ENCODE peak calls at places on chromosome 9, in four cellular contexts. C is esophagus squamous epithelium, N is right lobe of liver, R is aorta. O is an unnamed sample.

GRCh38 chr9:36725777-36726356 is 153.2 kb downstream of the MELK start:
- DNase-seq in C (no peak), R (no peak), N (no peak), O (peak; percentile 84)

GRCh38 chr9:97431549-97432143 is 19.8 kb downstream of the TDRD7 start:
- DNase-seq in C (no peak), R (no peak), N (no peak), O (no peak)

GRCh38 chr9:96135071-96135825 is 166.7 kb downstream of the HSD17B3 start:
- DNase-seq in R (no peak), C (no peak), N (no peak), O (no peak)

GRCh38 chr9:91177661-91178280 is 183.9 kb downstream of the AUH start:
- DNase-seq in C (no peak), N (peak; percentile 44), R (no peak), O (peak; percentile 23)

GRCh38 chr9:131349522-131349880 is 44.4 kb upstream of the PRRC2B start:
- DNase-seq in C (no peak), N (no peak), R (no peak), O (peak; percentile 59)

GRCh38 chr9:12702160-12702758 is 9.1 kb downstream of the TYRP1 start:
- DNase-seq in C (no peak), R (no peak), N (peak; percentile 50), O (peak; percentile 83)

GRCh38 chr9:108271646-108272349 is 584.0 kb downstream of the ACTL7B start:
- DNase-seq in N (no peak), R (no peak), C (no peak), O (peak; percentile 75)

GRCh38 chr9:16062542-16063240 is 509.8 kb downstream of the CCDC171 start:
- DNase-seq in N (no peak), R (no peak), C (no peak), O (peak; percentile 28)

GRCh38 chr9:114487607-114488300 is 17.5 kb downstream of the WHRN start:
- DNase-seq in R (no peak), N (peak; percentile 69), C (no peak), O (peak; percentile 90)

GRCh38 chr9:83706703-83707517 is 848 bp downstream of the UBQLN1 start:
- DNase-seq in N (peak; percentile 60), R (peak; percentile 82), C (no peak), O (peak; percentile 89)

GRCh38 chr9:96008502-96009222 is 133.2 kb downstream of the ERCC6L2 start:
- DNase-seq in R (no peak), C (no peak), N (peak; percentile 82), O (no peak)

GRCh38 chr9:114733814-114734213 is 51.8 kb upstream of the TEX48 start:
- DNase-seq in R (no peak), C (no peak), N (no peak), O (no peak)

DNA sequence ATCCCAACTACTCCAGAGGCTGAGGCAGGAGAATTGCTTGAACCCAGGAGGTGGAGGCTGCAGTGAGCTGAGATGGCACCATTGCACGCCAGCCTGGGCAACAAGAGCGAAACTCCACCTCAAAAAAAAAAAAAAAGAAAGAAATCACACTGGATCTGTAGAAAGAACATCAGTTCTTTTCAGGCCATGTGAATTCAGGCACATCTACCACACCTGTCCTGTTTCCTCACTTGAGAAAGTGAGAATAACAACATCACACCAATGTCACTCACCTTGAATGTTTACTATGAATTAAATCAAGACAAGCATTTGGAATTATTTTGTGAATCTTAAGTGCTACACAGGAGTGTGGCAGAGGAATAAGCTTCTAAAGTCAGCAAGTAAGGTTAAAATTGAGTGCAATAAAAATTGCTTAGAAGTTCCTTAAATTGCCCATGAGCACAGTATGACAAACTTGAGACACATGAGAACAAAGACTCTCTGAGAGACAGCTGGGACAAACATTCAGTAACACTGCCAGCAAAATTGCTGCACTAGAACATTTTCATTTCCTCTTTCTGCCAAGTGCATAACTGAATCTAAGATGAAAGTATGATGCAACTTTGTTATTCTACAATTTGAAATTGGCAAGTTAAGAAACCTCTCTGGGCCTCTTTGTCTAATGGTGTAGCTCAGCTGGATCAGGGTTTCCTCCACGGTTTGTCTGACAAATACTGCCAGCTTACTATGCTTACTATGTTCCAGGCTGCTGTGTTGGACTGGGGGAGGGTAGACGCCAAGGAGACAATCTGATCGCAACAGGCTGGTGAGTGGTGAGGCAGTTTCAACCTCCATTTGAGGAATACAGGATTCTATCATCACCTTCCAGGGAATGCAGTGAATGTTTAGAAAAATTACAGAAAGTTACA is 1.9 kb upstream of the RIC1 start:
- DNase-seq in R (no peak), N (no peak), C (no peak), O (no peak)
- H3K4me1 ChIP-seq in R (peaks cover 2% of the 10 kb centered on the region), N (no peaks in the 10 kb centered on the region), C (peaks cover 59% of the 10 kb centered on the region), O (no peaks in the 10 kb centered on the region)

DNA sequence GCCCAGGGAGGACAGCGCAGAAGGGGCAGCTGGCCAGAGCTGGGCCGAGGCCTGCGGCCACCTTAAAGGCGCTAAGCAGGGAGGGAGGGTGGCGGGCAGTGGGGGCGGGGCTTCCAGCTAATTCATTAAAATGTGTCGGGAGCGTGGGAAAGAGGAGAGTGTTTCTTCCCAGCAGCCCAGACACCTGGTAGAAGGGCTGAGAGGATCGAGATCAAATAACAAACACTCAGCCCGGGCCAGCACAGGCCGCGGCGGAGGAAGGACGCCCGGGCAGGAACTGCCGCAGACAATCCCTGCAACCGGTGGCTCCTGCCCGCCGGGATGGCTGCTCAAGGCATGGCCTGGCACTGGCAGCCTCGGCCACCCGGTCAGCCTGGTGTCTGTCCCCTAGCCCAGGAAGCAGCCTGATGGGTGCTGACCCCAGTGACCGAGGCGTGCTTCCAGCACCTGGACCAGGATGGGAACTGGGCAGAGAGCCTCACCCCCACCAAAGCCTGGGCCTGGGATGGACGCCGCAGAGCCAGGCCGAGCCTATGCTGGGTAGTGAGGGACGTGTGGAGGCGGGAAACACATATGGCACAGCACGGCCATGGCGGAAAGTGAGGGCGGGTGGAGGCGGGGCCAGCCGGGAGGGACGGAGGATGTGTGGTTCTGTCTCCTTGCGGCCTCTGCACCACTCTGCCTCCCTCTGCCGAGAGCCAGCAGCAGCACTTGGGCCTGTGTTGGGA is 3.2 kb upstream of the NRARP start:
- DNase-seq in N (peak; percentile 55), C (no peak), R (peak; percentile 87), O (peak; percentile 86)
- H3K4me1 ChIP-seq in N (no peaks in the 10 kb centered on the region), C (peaks cover 84% of the 10 kb centered on the region), R (no peaks in the 10 kb centered on the region), O (no peaks in the 10 kb centered on the region)

DNA sequence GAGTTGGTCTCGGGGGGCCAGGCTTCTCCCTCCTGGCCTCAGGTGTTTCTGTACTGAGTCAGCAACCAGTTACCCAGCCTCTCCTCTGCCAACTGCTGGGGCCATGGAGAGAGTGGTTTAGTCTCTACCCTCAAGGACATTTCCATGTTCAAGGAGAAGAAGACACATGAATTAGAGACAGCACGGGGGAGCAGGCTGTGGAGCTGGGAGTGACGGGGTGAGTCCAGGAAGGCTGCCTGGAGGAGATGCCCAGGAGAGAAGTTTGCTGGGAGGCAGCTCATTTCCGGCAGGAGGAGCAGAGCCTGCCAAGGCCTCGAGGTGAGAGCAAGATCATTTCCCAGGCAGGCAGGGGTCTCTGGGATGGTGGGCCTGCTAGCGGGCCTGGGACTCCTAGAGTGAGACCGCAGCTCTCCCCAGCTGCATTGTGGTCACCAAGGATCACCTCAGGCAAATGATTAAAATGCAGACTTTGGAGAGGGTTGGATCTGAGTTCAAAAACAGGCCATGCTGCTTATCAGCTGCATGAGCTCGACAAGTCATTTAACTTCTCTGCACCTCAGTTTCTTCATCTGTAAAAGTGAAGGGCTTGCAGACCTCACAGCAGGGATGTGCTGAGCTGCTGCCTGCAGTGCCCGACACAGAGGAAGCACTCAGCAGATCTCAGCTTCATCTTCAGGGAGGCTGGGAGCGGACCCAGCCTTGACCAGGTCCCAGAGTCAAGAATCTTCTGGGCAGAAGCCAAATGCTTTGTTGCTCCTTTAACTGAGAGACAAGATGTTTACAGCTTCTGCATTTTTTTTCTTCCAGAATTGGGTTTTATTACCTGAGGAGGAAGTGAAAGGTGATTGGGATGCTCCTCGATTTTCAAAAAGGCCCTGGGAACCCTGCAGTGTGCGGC is 35.2 kb downstream of the NEK6 start:
- DNase-seq in C (no peak), R (no peak), N (no peak), O (no peak)
- H3K4me1 ChIP-seq in C (peaks cover 87% of the 10 kb centered on the region), R (no peaks in the 10 kb centered on the region), N (peaks cover 65% of the 10 kb centered on the region), O (no peaks in the 10 kb centered on the region)

GRCh38 chr9:121739971-121740370 is 88.5 kb downstream of the DAB2IP start:
- DNase-seq in R (no peak), N (no peak), C (no peak), O (no peak)

GRCh38 chr9:121738969-121739368 is 87.5 kb downstream of the DAB2IP start:
- DNase-seq in C (no peak), N (no peak), R (no peak), O (no peak)

GRCh38 chr9:121743441-121744001 is 92.1 kb downstream of the DAB2IP start:
- DNase-seq in N (peak; percentile 90), R (peak; percentile 94), C (no peak), O (peak; percentile 91)

GRCh38 chr9:121742923-121743322 is 91.5 kb downstream of the DAB2IP start:
- DNase-seq in R (no peak), N (no peak), C (no peak), O (no peak)

GRCh38 chr9:121741198-121741918 is 89.9 kb downstream of the DAB2IP start:
- DNase-seq in R (no peak), C (no peak), N (no peak), O (peak; percentile 56)
- H3K4me1 ChIP-seq in R (no peaks in the 10 kb centered on the region), C (peaks cover 100% of the 10 kb centered on the region), N (peaks cover 9% of the 10 kb centered on the region), O (peaks cover 19% of the 10 kb centered on the region)

GRCh38 chr9:128096614-128097013 is 28.6 kb downstream of the SLC25A25 start:
- DNase-seq in R (no peak), N (no peak), C (no peak), O (no peak)

GRCh38 chr9:128094166-128094949 is 26.3 kb downstream of the SLC25A25 start:
- DNase-seq in R (peak; percentile 93), C (peak; percentile 49), N (peak; percentile 73), O (peak; percentile 86)

GRCh38 chr9:128097156-128098016 is 29.4 kb downstream of the SLC25A25 start:
- DNase-seq in N (no peak), R (peak; percentile 75), C (no peak), O (peak; percentile 74)

GRCh38 chr9:128093016-128093415 is 25.0 kb downstream of the SLC25A25 start:
- DNase-seq in C (no peak), R (no peak), N (no peak), O (no peak)

GRCh38 chr9:128094950-128095544 is 27.0 kb downstream of the SLC25A25 start:
- DNase-seq in N (peak; percentile 69), R (no peak), C (no peak), O (no peak)
- H3K4me1 ChIP-seq in N (peaks cover 23% of the 10 kb centered on the region), R (peaks cover 3% of the 10 kb centered on the region), C (peaks cover 96% of the 10 kb centered on the region), O (peaks cover 19% of the 10 kb centered on the region)

GRCh38 chr9:109319072-109319630 is 1.7 kb downstream of the EPB41L4B start:
- DNase-seq in R (no peak), C (no peak), N (peak; percentile 72), O (peak; percentile 73)

GRCh38 chr9:109315889-109316640 is 4.8 kb downstream of the EPB41L4B start:
- DNase-seq in N (peak; percentile 93), R (peak; percentile 86), C (no peak), O (peak; percentile 61)

GRCh38 chr9:109317979-109318671 is 2.7 kb downstream of the EPB41L4B start:
- DNase-seq in R (no peak), C (no peak), N (no peak), O (peak; percentile 79)

GRCh38 chr9:109315480-109315879 is 5.4 kb downstream of the EPB41L4B start:
- DNase-seq in N (no peak), R (no peak), C (no peak), O (no peak)

DNA sequence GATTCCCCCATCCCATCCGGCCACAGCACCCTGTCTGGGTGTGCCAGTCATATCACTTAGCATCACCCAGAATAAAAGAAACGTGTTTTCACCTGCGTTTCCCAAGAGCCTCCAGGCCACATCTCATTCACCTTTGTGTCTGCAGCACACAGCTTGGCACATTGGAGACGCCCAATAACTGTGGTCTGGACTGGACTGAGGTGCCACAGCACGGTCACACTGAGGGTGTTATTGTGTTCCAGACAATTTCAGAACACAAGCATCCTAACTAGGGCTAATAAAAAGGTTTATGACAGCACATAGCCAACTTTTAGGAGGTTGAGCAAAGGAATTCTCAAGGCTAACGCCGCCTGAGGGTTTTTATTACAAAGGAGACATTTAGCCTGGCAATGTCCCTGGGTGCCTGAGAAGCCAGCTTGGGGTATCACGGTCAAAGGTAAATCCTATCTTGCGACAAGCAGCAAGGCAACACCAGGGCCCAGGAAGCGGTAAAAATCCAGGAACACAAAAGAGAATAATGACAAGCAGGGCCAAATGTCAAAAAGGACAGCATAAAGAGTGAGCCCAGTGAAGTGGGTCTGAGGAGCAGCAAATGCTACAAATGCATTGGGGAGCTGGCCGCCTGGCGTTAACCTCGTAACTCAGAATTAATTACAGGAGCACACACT is 3.4 kb downstream of the EPB41L4B start:
- DNase-seq in C (no peak), N (no peak), R (no peak), O (no peak)
- H3K4me1 ChIP-seq in C (peaks cover 63% of the 10 kb centered on the region), N (peaks cover 37% of the 10 kb centered on the region), R (no peaks in the 10 kb centered on the region), O (no peaks in the 10 kb centered on the region)

O was measured in endodermal cell.